ENCODE peak calls at places on chromosomes 12 and 14, in six cellular contexts. I is GM12892, C is GM12878, W is H1, D is K562, J is HepG2. V is an unnamed sample.

GRCh38 chr12:18250313-18250916 is 10.9 kb upstream of the PIK3C2G start:
- DNase-seq in I (no peak), C (no peak), W (no peak), D (peak), J (peak), V (peak)

GRCh38 chr12:111925171-111925570 is 83.1 kb downstream of the MAPKAPK5 start:
- DNase-seq in I (no peak), C (no peak), W (no peak), D (no peak), J (no peak), V (no peak)

GRCh38 chr14:78701246-78701645 is 531.1 kb downstream of the NRXN3 start:
- DNase-seq in I (no peak), C (no peak), W (no peak), D (no peak), J (no peak), V (no peak)

GRCh38 chr14:74627071-74627470 is 15.0 kb upstream of the LTBP2 start:
- DNase-seq in I (no peak), C (no peak), W (no peak), D (no peak), J (no peak), V (no peak)

GRCh38 chr12:70306676-70307075 is 59.4 kb upstream of the KCNMB4 start:
- DNase-seq in I (no peak), C (no peak), W (no peak), D (no peak), J (no peak), V (no peak)

GRCh38 chr12:68776976-68777610 is 30.9 kb upstream of the MDM2 start:
- DNase-seq in I (no peak), C (no peak), W (no peak), D (no peak), J (no peak), V (no peak)

GRCh38 chr14:96986701-96987474 is 189.7 kb downstream of the VRK1 start:
- DNase-seq in I (no peak), C (no peak), W (no peak), D (no peak), J (no peak), V (peak)

GRCh38 chr12:96371787-96372699 is 28.2 kb downstream of the CDK17 start:
- DNase-seq in I (no peak), C (no peak), W (no peak), D (no peak), J (no peak), V (no peak)

GRCh38 chr14:29462271-29462670 is 465.4 kb downstream of the PRKD1 start:
- DNase-seq in I (no peak), C (no peak), W (no peak), D (no peak), J (no peak), V (no peak)

DNA sequence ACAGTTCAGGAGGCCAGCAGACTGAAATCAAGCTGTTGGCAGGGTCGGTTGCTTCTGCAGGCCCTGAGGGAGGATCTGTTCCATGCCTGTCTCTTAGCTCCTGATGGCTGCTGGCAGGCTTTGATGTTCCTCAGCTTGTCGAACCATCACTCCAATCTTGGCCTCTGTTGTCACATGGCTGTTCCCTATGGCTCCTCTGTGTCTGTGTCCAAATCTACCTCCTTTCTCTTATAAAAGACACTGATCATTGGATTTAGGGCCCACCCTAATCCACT is 14.1 kb downstream of the NFATC4 start:
- DNase-seq in I (no peak), C (no peak), W (no peak), D (no peak), J (no peak), V (no peak)
- TF ChIP-seq POLR2A in I (no peak), C (no peak), W (no peak), D (no peak), J (no peak), V (no peak)

DNA sequence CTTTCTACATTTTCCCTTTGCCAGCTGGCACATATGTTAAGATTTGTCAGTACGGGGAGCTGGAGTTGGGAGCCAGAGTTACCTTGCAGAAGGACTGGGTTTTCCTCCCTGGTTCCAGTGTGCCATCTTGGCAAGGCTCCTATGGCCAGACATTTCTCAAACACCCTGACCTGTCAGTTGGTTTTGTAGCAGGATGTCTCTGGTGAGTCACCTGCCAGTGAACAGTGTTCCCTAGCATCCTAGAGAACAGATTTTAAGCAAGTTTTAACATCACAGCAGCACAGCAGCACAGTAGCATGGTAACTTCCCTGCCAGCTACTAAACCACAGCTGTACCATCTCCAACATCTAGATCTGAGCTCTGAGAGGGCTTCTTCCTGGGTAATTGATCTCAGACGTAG is 26.2 kb upstream of the KTN1 start:
- DNase-seq in I (no peak), C (no peak), W (no peak), D (no peak), J (no peak), V (no peak)
- TF ChIP-seq TAF1 in I (no peak), C (no peak), W (no peak), D (no peak), J (no peak), V (no peak)

GRCh38 chr12:11709513-11709912 is 60.0 kb downstream of the ETV6 start:
- DNase-seq in I (no peak), C (no peak), W (no peak), D (no peak), J (no peak), V (no peak)

GRCh38 chr12:11707535-11707934 is 58.1 kb downstream of the ETV6 start:
- DNase-seq in I (no peak), C (no peak), W (no peak), D (no peak), J (no peak), V (no peak)

GRCh38 chr12:11704094-11704493 is 54.6 kb downstream of the ETV6 start:
- DNase-seq in I (no peak), C (no peak), W (no peak), D (no peak), J (no peak), V (no peak)

GRCh38 chr12:11705010-11705409 is 55.5 kb downstream of the ETV6 start:
- DNase-seq in I (no peak), C (no peak), W (no peak), D (no peak), J (peak), V (no peak)

DNA sequence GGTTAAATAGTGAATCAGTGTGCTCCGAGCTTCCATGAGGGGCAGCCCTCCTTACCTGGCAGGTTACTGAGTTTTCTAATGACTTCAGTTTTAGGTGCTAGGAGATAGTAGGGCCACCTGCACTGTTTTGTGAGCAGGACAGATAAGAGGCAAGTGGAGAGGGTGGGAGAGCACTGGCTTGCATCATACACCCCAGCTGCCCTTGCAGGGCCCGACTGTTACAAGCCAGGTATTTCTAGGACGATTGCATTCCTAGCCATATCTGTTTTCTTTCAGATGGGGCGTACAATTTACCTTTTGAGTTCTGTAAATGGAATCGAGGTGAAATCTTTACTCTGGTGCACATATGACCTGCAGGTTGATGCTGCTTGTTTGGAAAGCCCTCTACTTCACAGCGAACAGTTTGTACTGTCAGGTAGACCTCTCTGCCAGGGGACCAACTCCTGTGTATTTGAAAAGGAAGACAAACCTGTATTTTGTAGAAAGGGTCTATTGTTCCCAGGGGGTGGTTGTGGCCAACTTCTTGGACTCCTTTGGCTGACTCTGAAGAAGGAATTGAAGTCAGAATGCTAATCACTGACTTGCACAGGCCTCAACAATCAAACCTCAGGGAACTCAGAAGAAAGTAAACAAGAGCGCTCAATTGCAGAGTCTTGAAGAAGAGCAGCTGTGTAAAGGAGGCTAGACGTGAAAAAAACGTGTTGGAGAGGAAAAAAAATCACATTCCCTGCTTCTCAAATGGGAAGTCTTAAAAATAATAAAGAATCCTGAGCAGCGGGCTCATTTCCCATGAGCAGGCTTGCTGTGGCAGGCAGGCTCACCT is 57.2 kb downstream of the ETV6 start:
- DNase-seq in I (no peak), C (no peak), W (no peak), D (no peak), J (peak), V (no peak)
- TF ChIP-seq POLR2AphosphoS5 in I (no peak), C (no peak), W (no peak), D (no peak), J (no peak), V (no peak)

GRCh38 chr14:31371651-31372050 is 48.7 kb downstream of the HEATR5A start:
- DNase-seq in I (no peak), C (no peak), W (no peak), D (no peak), J (no peak), V (no peak)

GRCh38 chr14:31382221-31382620 is 38.1 kb downstream of the HEATR5A start:
- DNase-seq in I (no peak), C (no peak), W (no peak), D (no peak), J (no peak), V (no peak)

GRCh38 chr14:31380106-31380505 is 40.2 kb downstream of the HEATR5A start:
- DNase-seq in I (no peak), C (no peak), W (no peak), D (no peak), J (no peak), V (no peak)

DNA sequence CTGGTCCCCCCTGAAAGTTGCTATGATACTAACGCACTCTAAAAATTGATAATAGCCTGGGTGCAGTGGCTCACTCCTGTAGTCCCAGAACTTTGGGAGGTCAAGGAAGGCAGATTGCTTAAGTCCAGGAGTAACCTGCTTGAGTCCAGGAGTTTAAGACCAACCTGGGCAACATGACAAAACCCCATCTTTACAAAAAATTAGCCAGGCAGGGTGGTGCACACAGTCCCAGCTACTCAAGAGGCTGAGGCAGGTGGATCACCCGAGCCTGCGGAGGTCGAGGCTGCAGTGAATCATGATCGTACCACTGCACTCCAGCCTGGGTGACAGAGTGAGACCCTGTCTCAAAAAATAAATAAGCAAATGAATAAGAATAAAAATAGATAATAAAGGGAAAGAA is 42.9 kb downstream of the HEATR5A start:
- DNase-seq in I (no peak), C (no peak), W (no peak), D (no peak), J (no peak), V (no peak)
- TF ChIP-seq POLR2A in I (no peak), C (no peak), W (no peak), D (no peak), J (no peak), V (no peak)

GRCh38 chr12:59695379-59695778 is 99.5 kb downstream of the SLC16A7 start:
- DNase-seq in I (no peak), C (no peak), W (no peak), D (no peak), J (no peak), V (no peak)
- TF ChIP-seq TAF1 in I (no peak), C (no peak), W (no peak), D (no peak), J (no peak), V (no peak)

GRCh38 chr12:24109381-24110039 is 160.0 kb upstream of the SOX5 start:
- DNase-seq in I (peak), C (peak), W (no peak), D (peak), J (peak), V (peak)

GRCh38 chr12:24111591-24111990 is 162.1 kb upstream of the SOX5 start:
- DNase-seq in I (no peak), C (no peak), W (no peak), D (no peak), J (no peak), V (no peak)

GRCh38 chr12:24113701-24114100 is 164.2 kb upstream of the SOX5 start:
- DNase-seq in I (no peak), C (no peak), W (no peak), D (no peak), J (no peak), V (no peak)

DNA sequence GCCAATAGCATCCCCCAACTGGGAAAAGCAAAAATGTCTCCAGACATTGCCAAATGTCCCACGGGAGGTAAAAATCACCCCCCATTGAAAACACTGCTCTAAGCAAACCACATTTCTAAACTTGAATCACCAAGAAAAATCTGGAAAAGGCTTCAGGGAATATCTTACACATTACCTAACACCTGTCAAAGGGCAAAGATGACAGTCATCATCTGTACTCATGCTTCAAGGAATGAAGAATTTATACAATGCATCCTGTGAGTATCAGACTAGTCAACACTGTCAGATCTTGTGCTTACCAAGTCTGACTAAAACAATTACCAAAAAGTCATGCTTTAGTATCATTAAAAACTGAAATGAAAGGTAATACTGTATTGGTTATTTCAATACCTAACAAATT is 161.6 kb upstream of the SOX5 start:
- DNase-seq in I (no peak), C (no peak), W (no peak), D (no peak), J (no peak), V (no peak)
- TF ChIP-seq POLR2AphosphoS5 in I (no peak), C (no peak), W (no peak), D (no peak), J (no peak), V (no peak)

DNA sequence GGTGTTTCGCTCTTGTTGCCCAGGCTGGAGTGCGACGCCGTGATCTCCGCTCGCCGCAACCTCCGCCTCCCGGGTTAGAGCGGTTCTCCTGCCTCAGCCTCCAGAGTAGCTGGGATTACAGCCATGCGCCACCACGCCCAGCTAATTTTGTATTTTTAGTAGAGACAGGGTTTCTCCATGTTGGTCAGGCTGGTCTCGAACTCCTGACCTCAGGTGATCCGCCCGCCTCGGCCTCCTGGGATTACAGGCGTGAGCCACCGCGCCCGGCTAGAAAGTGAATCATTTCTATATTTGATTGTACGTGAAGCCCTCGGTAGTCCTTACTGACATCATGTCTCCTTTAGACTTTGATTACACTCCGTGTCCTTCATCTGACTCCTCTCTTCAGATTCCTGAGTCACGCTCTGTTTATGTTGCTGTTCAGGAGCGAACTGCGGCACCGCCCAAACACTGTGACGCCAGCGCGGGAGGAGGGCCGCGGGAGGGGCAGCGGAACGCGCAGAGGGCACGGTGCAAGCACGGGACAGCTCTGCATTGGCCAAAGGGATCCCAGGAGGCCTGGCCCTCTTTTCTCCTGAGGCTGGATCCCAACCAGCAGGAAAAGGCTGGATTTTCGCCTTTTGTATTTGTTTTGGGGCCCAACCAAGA is 578 bp upstream of the GABARAPL1 start:
- DNase-seq in I (peak), C (no peak), W (peak), D (peak), J (peak), V (peak)
- TF ChIP-seq POLR2A in I (no peak), C (no peak), W (peak), D (peak), J (peak), V (no peak)

GRCh38 chr12:51458635-51459034 is 34.0 kb downstream of the SLC4A8 start:
- DNase-seq in I (no peak), C (no peak), W (no peak), D (no peak), J (no peak), V (no peak)

DNA sequence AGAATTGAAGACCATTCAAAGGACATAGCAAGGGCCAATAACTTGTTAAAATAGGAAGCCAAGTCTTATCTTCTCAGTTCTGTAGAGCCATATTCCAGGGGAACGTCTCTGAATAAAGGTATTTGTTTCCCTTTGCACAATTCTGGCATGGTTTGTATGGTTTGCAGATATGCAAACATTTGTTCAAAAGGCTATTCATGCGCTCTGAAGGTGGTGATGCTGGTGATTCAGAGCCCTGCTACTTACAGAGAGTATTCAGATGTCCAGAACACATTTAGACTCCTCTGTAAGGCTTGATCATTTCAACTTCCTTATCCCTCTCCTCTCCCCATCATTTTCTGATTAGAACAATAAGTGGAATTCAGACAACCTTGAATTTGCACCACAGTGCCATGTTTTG is 35.9 kb downstream of the SLC4A8 start:
- DNase-seq in I (no peak), C (no peak), W (no peak), D (no peak), J (peak), V (no peak)
- TF ChIP-seq TAF1 in I (no peak), C (no peak), W (no peak), D (no peak), J (no peak), V (no peak)

GRCh38 chr12:33322519-33322918 is 117.1 kb downstream of the SYT10 start:
- DNase-seq in I (no peak), C (no peak), W (no peak), D (peak), J (no peak), V (no peak)
- TF ChIP-seq POLR2AphosphoS5 in I (no peak), C (no peak), W (no peak), D (no peak), J (no peak), V (no peak)

GRCh38 chr12:46788247-46788887 is 37.4 kb downstream of the SLC38A4 start:
- DNase-seq in I (no peak), C (no peak), W (no peak), D (no peak), J (no peak), V (no peak)
- TF ChIP-seq POLR2A in I (no peak), C (no peak), W (no peak), D (no peak), J (no peak), V (no peak)

V was measured in GM12891.